ENCODE peak calls at places on chromosomes 4 and X, in seven cellular contexts. H is heart left ventricle, M is thoracic aorta, S is mucosa of descending colon, B is tibial artery, T is Caco-2, K is thyroid gland. O is an unnamed sample.
A peak's percentile ranks its signal among the peaks of the same experiment; 100 is the strongest.

GRCh38 chr4:112938461-112939058 is 110.9 kb upstream of the ANK2 start:
- DNase-seq in K (no peak), H (no peak), B (no peak), S (no peak), T (no peak), M (no peak), O (no peak)

GRCh38 chr4:92304636-92305035 is 870 bp downstream of the GRID2 start:
- DNase-seq in S (no peak), K (no peak), T (no peak), M (no peak), H (no peak), B (no peak), O (no peak)

GRCh38 chr4:122539861-122540465 is 80.9 kb downstream of the IL21 start:
- DNase-seq in B (no peak), K (no peak), M (no peak), H (no peak), T (no peak), S (no peak), O (no peak)

GRCh38 chr4:174119818-174120217 is 163.6 kb downstream of the FBXO8 start:
- DNase-seq in M (no peak), T (no peak), B (no peak), K (no peak), H (no peak), S (no peak), O (no peak)

GRCh38 chrX:107678957-107679740 is 50.8 kb downstream of the PRPS1 start:
- DNase-seq in K (peak; percentile 50), S (peak; percentile 68), B (peak; percentile 91), M (no peak), H (peak; percentile 88), T (no peak), O (peak; percentile 36)

GRCh38 chrX:74349387-74349786 is 45.4 kb downstream of the ZCCHC13 start:
- DNase-seq in K (no peak), T (no peak), S (no peak), M (no peak), B (no peak), H (no peak), O (no peak)

GRCh38 chrX:7941390-7942042 is 14.3 kb upstream of the PNPLA4 start:
- DNase-seq in H (no peak), S (peak; percentile 39), K (peak; percentile 5), T (no peak), B (no peak), M (no peak), O (no peak)

GRCh38 chrX:47643926-47644325 is 6.4 kb downstream of the ELK1 start:
- DNase-seq in S (no peak), B (no peak), M (no peak), K (no peak), H (no peak), T (no peak), O (no peak)

GRCh38 chr4:40570348-40571077 is 59.2 kb downstream of the RBM47 start:
- DNase-seq in T (no peak), M (no peak), H (no peak), S (no peak), B (no peak), K (no peak), O (no peak)

GRCh38 chr4:71269241-71269640 is 69.6 kb upstream of the SLC4A4 start:
- DNase-seq in S (no peak), B (no peak), K (no peak), T (no peak), H (no peak), M (no peak), O (no peak)

GRCh38 chrX:20441123-20441522 is 174.4 kb upstream of the RPS6KA3 start:
- DNase-seq in S (peak; percentile 17), H (no peak), M (no peak), B (no peak), T (no peak), K (no peak), O (no peak)

GRCh38 chrX:14554132-14554715 is 24.9 kb downstream of the GLRA2 start:
- DNase-seq in M (no peak), K (peak; percentile 15), H (no peak), T (no peak), B (no peak), S (no peak), O (no peak)

GRCh38 chrX:123971963-123972362 is 10.5 kb downstream of the STAG2 start:
- DNase-seq in B (no peak), S (no peak), M (no peak), K (no peak), T (no peak), H (no peak), O (no peak)

GRCh38 chr4:109432676-109433075 is 939 bp upstream of the SEC24B start:
- DNase-seq in T (no peak), S (peak; percentile 7), H (no peak), B (no peak), K (no peak), M (no peak), O (no peak)

GRCh38 chr4:71094201-71094600 is 100.8 kb downstream of the DCK start:
- DNase-seq in B (no peak), M (no peak), H (no peak), S (no peak), K (no peak), T (no peak), O (no peak)

GRCh38 chr4:169314906-169315305 is 44.1 kb upstream of the SH3RF1 start:
- DNase-seq in M (no peak), T (peak; percentile 77), B (peak; percentile 73), K (peak; percentile 93), H (peak; percentile 77), S (peak; percentile 95), O (peak; percentile 87)
- H3K4me3 ChIP-seq in M (peak overlapping the region; percentile 14), T (no peak overlapping the region), B (no peak overlapping the region), K (no peak overlapping the region), H (no peak overlapping the region), S (no peak overlapping the region), O (peak overlapping the region; percentile 7)

GRCh38 chr4:3290889-3291321 is 1.9 kb upstream of the RGS12 start:
- DNase-seq in H (no peak), K (no peak), T (no peak), B (peak; percentile 58), M (no peak), S (no peak), O (no peak)
- H3K4me1 ChIP-seq in H (peaks cover 6% of the 10 kb centered on the region), K (peaks cover 18% of the 10 kb centered on the region), T (no peaks in the 10 kb centered on the region), B (peaks cover 18% of the 10 kb centered on the region), M (peaks cover 5% of the 10 kb centered on the region), S (peaks cover 15% of the 10 kb centered on the region), O (no peaks in the 10 kb centered on the region)

DNA sequence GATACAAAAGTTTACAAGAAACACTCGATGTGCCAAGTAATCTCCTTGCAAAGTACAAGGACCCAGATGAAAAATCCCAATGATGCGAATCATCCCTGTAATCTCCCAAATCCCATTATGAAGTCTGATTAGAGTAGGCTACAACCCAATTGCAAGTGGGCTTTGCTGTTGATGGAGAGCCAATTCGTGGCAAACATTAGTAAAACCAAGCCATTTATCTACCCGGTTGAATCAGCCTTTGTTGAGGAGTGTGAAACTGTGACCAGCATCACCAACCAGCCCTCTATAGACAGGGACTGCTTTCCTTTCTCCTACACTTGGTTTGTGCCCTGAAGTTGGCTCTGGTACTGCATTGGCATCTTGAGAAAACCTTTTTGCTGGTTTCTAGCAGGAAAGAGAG is 1.2 kb upstream of the PRPS2 start:
- DNase-seq in T (no peak), M (no peak), B (no peak), H (no peak), K (no peak), S (no peak), O (no peak)
- H3K4me3 ChIP-seq in T (no peak overlapping the region), M (no peak overlapping the region), B (no peak overlapping the region), H (no peak overlapping the region), K (no peak overlapping the region), S (no peak overlapping the region), O (no peak overlapping the region)

DNA sequence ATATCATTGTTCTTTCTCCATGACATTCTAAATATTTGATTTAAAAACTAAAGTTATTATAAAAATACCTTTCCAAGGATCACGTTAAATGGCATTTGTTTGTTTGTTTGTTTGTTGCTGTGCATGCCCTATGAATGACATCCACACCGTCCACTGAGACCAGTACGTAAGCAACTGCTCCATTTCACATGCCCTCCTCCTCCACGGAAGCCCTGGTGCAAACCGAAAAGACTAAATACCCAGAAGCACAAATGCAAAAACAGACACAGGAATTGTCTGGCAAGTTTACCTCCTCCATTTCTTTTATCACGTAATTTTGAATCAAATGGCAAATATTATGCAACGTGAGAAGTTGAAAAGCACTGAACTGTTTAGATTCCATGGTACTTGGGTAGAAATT is 23.6 kb downstream of the IRF2 start:
- DNase-seq in K (no peak), H (no peak), T (no peak), B (no peak), M (no peak), S (no peak), O (no peak)
- H3K4me1 ChIP-seq in K (peaks cover 38% of the 10 kb centered on the region), H (peaks cover 57% of the 10 kb centered on the region), T (no peaks in the 10 kb centered on the region), B (peaks cover 79% of the 10 kb centered on the region), M (peaks cover 55% of the 10 kb centered on the region), S (peaks cover 32% of the 10 kb centered on the region), O (peaks cover 9% of the 10 kb centered on the region)

DNA sequence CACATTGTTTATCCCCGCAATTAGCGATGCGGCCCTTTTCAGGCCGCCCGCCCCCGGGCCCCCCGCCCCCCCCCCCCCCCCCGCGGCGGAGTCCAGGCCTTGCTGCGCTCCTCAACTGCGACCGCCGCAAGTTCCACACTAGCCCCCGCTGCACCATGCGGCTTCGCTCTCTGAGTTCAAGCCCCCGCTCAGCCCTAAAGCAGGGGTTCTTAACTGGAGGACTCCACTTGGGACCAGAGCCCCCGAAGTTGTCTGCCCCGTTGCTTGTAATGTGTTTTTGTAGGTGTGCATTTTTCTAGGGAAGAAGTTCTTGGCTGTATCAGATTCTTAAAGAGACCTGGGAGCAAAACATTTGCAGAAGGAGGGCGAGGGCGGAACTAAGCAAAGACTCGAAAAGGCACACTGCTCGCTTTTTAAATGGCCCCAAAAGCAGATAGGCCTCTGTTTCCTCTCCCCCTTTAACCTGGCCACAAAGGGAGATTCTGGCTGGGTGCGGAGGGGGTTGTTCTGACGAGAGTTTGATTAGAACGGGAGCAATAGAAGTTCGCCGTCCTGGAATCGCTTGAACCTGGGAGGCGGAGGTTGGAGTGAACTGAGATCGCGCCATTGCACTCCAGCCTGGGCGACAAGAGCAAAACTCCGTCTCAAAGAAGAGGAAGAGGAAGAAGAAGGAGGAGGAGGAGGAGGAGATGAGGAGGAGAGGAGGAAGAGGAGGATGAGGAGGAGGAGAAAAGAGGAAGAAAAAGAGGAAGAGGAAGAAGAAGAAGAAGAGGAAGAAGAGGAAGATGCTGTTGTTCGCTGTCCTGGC is 2.3 kb upstream of the MSX1 start:
- DNase-seq in T (no peak), B (no peak), K (no peak), S (no peak), H (peak; percentile 7), M (no peak), O (no peak)
- H3K4me3 ChIP-seq in T (peak overlapping the region; percentile 31), B (peak overlapping the region; percentile 47), K (no peak overlapping the region), S (no peak overlapping the region), H (no peak overlapping the region), M (peak overlapping the region; percentile 70), O (no peak overlapping the region)

GRCh38 chr4:143406523-143406922 is 69.8 kb downstream of the GAB1 start:
- DNase-seq in B (peak; percentile 93), T (no peak), S (peak; percentile 47), H (peak; percentile 58), M (peak; percentile 77), K (peak; percentile 33), O (peak; percentile 14)
- H3K4me1 ChIP-seq in B (peaks cover 96% of the 10 kb centered on the region), T (peaks cover 3% of the 10 kb centered on the region), S (peaks cover 13% of the 10 kb centered on the region), H (peaks cover 69% of the 10 kb centered on the region), M (peaks cover 69% of the 10 kb centered on the region), K (peaks cover 62% of the 10 kb centered on the region), O (no peaks in the 10 kb centered on the region)

GRCh38 chr4:165872443-165873297 is at the start of gene TLL1:
- DNase-seq in H (peak; percentile 28), T (no peak), S (no peak), K (peak; percentile 8), M (no peak), B (no peak), O (peak; percentile 14)
- H3K4me3 ChIP-seq in H (peak within 1 kb of the TSS; percentile 70), T (peak within 1 kb of the TSS; percentile 49), S (no peak within 1 kb of the TSS), K (peak within 1 kb of the TSS; percentile 8), M (peak within 1 kb of the TSS; percentile 71), B (peak within 1 kb of the TSS; percentile 63), O (peak within 1 kb of the TSS; percentile 66)

GRCh38 chr4:153534792-153535629 is 68.9 kb downstream of the TMEM131L start:
- DNase-seq in M (no peak), B (no peak), K (no peak), S (no peak), T (no peak), H (no peak), O (no peak)
- H3K4me1 ChIP-seq in M (peaks cover 40% of the 10 kb centered on the region), B (peaks cover 100% of the 10 kb centered on the region), K (peaks cover 43% of the 10 kb centered on the region), S (peaks cover 20% of the 10 kb centered on the region), T (peaks cover 14% of the 10 kb centered on the region), H (peaks cover 43% of the 10 kb centered on the region), O (peaks cover 10% of the 10 kb centered on the region)